ENCODE peak calls at places on chromosomes 7 and 10, in seven cellular contexts. S is HL-60, E is transverse colon, M is GM23338, A is HCT116, V is prostate gland, P is Panc1. C is an unnamed sample.

GRCh38 chr10:58475322-58476277 is 37.1 kb upstream of the BICC1 start:
- DNase-seq in S (no peak), E (no peak), M (no peak), A (no peak), V (no peak), P (no peak), C (no peak)

GRCh38 chr10:91683976-91684375 is 51.1 kb upstream of the PPP1R3C start:
- DNase-seq in S (no peak), E (no peak), M (peak), A (no peak), V (no peak), P (peak), C (no peak)

GRCh38 chr10:131901181-131901829 is 497 bp downstream of the PPP2R2D start:
- DNase-seq in S (no peak), E (peak), M (peak), A (no peak), V (peak), P (no peak), C (peak)

GRCh38 chr7:129295015-129295423 is 70.2 kb downstream of the AHCYL2 start:
- DNase-seq in S (no peak), E (no peak), M (no peak), A (no peak), V (no peak), P (no peak), C (no peak)

GRCh38 chr7:100396421-100396982 is 23.2 kb downstream of the PILRA start:
- DNase-seq in S (peak), E (peak), M (no peak), A (no peak), V (no peak), P (no peak), C (no peak)

GRCh38 chr7:158419238-158419785 is 168.3 kb downstream of the PTPRN2 start:
- DNase-seq in S (no peak), E (no peak), M (no peak), A (no peak), V (no peak), P (no peak), C (no peak)

GRCh38 chr7:24576171-24577052 is 3.2 kb downstream of the PALS2 start:
- DNase-seq in S (peak), E (no peak), M (peak), A (peak), V (peak), P (peak), C (no peak)

GRCh38 chr7:65216469-65216868 is 157.2 kb upstream of the ZNF92 start:
- DNase-seq in S (no peak), E (peak), M (peak), A (peak), V (peak), P (peak), C (peak)

GRCh38 chr7:148045521-148045920 is 545.0 kb upstream of the C7orf33 start:
- DNase-seq in S (no peak), E (no peak), M (no peak), A (no peak), V (no peak), P (no peak), C (no peak)

GRCh38 chr7:79930604-79931003 is 204.0 kb upstream of the GNAI1 start:
- DNase-seq in S (no peak), E (no peak), M (no peak), A (no peak), V (no peak), P (no peak), C (no peak)

GRCh38 chr7:111756687-111757178 is 194.4 kb upstream of the IMMP2L start:
- DNase-seq in S (peak), E (peak), M (peak), A (no peak), V (no peak), P (no peak), C (no peak)

GRCh38 chr7:17234398-17235021 is 63.9 kb upstream of the AHR start:
- DNase-seq in S (peak), E (peak), M (peak), A (peak), V (no peak), P (peak), C (no peak)

GRCh38 chr10:99913831-99914235 is 95.9 kb downstream of the DNMBP start:
- DNase-seq in S (no peak), E (peak), M (peak), A (no peak), V (peak), P (no peak), C (no peak)

GRCh38 chr10:129079705-129080104 is 387.3 kb upstream of the MGMT start:
- DNase-seq in S (no peak), E (peak), M (no peak), A (no peak), V (no peak), P (no peak), C (no peak)

GRCh38 chr10:22253578-22253882 is 35.7 kb upstream of the EBLN1 start:
- DNase-seq in S (no peak), E (peak), M (peak), A (no peak), V (no peak), P (no peak), C (peak)

GRCh38 chr10:117896517-117896916 is 150.2 kb downstream of the RAB11FIP2 start:
- DNase-seq in S (no peak), E (no peak), M (no peak), A (no peak), V (no peak), P (no peak), C (no peak)

GRCh38 chr10:100507357-100507732 is 12.3 kb downstream of the SEC31B start:
- DNase-seq in S (no peak), E (no peak), M (no peak), A (no peak), V (no peak), P (no peak), C (no peak)

GRCh38 chr10:94416896-94417295 is 14.6 kb downstream of the TBC1D12 start:
- DNase-seq in S (no peak), E (no peak), M (no peak), A (no peak), V (no peak), P (no peak), C (no peak)

GRCh38 chr10:37535459-37536246 is 321.8 kb downstream of the ZNF248 start:
- DNase-seq in S (no peak), E (no peak), M (no peak), A (no peak), V (no peak), P (no peak), C (no peak)

GRCh38 chr7:101121996-101122932 is 4.6 kb upstream of the SERPINE1 start:
- DNase-seq in S (no peak), E (peak), M (peak), A (peak), V (no peak), P (no peak), C (no peak)

GRCh38 chr7:18421297-18422004 is 74.1 kb upstream of the HDAC9 start:
- DNase-seq in S (no peak), E (no peak), M (no peak), A (no peak), V (no peak), P (no peak), C (no peak)

GRCh38 chr7:26413007-26413691 is 121.5 kb downstream of the SNX10 start:
- DNase-seq in S (no peak), E (no peak), M (no peak), A (no peak), V (peak), P (no peak), C (no peak)

GRCh38 chr10:95542330-95542729 is 18.8 kb downstream of the SORBS1 start:
- DNase-seq in S (no peak), E (no peak), M (no peak), A (no peak), V (no peak), P (no peak), C (no peak)

GRCh38 chr7:151206914-151207313 is 3.4 kb downstream of the H2BK1 start:
- DNase-seq in S (no peak), E (no peak), M (no peak), A (no peak), V (no peak), P (no peak), C (peak)

DNA sequence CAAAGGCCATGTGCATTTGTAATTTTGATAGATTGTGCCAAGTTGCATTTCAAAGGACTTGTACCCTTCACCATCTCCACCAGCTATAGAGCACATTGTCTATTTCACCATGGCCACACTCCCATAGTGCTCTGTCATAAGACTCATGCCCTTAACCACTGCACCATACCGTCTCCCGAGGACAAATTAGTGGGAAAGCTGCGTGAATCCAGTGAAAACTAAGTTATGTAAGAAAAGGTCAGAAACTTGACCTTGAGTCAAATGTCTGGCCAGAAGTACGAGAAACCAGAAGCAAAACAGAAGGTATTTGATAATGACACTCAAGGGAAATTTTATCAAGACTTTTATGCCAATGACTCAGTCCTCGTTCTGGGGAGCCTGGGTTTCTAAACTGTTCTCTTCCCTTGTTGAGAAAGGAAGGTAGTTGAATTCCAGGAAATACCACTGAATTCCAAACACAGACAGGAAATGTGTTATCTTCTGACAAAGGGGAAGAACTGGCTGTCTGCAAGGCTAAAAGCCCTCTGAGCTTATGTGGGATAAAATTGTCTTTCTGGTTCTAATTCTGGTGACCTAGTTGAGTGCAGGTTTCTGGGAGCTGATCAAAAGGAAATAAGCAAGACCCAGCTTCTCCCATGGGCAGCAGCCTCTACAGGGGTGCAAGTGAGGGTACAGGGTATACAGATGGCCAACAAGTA is 49.7 kb downstream of the CDK1 start:
- DNase-seq in S (no peak), E (no peak), M (peak), A (no peak), V (no peak), P (no peak), C (no peak)
- TF ChIP-seq POLR2AphosphoS5 in S (no peak), E (no peak), M (no peak), A (no peak), V (no peak), P (no peak), C (no peak)

GRCh38 chr7:118068-118802 is 74.1 kb upstream of the FAM20C start:
- DNase-seq in S (no peak), E (no peak), M (no peak), A (no peak), V (no peak), P (no peak), C (no peak)
- H3K4me3 ChIP-seq in S (no peak), E (no peak), M (no peak), A (no peak), V (no peak), P (no peak), C (no peak)

DNA sequence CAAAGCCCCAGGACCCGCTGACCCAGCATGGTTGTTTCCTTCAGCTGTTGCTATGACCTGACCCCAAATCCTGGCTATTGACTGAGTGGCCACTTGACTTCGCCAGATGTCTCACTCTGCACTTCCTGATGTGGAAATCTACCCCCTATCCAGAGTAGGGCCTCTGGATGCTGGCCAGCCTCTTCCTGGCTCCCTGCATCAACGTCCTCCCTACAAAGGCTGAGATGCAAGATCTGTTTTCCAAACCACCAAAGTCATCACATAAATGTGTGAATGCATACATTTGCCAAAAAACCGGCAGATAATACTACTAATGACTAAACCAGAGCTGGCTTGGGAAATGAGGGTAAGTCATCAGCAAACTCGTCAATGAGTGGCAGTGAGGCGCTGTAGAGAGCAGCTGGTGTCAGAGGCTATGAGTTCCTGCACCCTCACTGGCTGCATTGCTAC is 70.4 kb downstream of the PYROXD2 start:
- DNase-seq in S (no peak), E (peak), M (no peak), A (no peak), V (no peak), P (no peak), C (no peak)
- TF ChIP-seq POLR2AphosphoS5 in S (no peak), E (peak), M (no peak), A (no peak), V (no peak), P (no peak), C (peak)

GRCh38 chr7:118114175-118114574 is 69.8 kb upstream of the LSM8 start:
- DNase-seq in S (no peak), E (no peak), M (no peak), A (no peak), V (no peak), P (no peak), C (no peak)
- H3K4me3 ChIP-seq in S (no peak), E (no peak), M (no peak), A (no peak), V (no peak), P (no peak), C (no peak)

GRCh38 chr10:124223711-124224085 is 130.3 kb upstream of the CHST15 start:
- DNase-seq in S (no peak), E (peak), M (no peak), A (no peak), V (no peak), P (no peak), C (no peak)

GRCh38 chr10:124225029-124225467 is 131.7 kb upstream of the CHST15 start:
- DNase-seq in S (no peak), E (no peak), M (no peak), A (no peak), V (no peak), P (no peak), C (no peak)

GRCh38 chr10:124223001-124223710 is 129.8 kb upstream of the CHST15 start:
- DNase-seq in S (no peak), E (no peak), M (no peak), A (no peak), V (no peak), P (no peak), C (no peak)

GRCh38 chr10:124225468-124226270 is 132.3 kb upstream of the CHST15 start:
- DNase-seq in S (no peak), E (no peak), M (no peak), A (no peak), V (no peak), P (no peak), C (no peak)

GRCh38 chr10:124224331-124225028 is 131.1 kb upstream of the CHST15 start:
- DNase-seq in S (no peak), E (no peak), M (no peak), A (no peak), V (no peak), P (no peak), C (no peak)
- TF ChIP-seq POLR2AphosphoS5 in S (no peak), E (no peak), M (no peak), A (no peak), V (no peak), P (no peak), C (no peak)

C was measured in spleen.